ENCODE peak calls at places on chromosomes 1 and 21, in four cellular contexts. Q, H, P and T are unnamed samples. For H3K9me3, the result is how much of the 10 kb centered on the place peaks cover.

GRCh38 chr21:24903954-24904635 is 703.2 kb downstream of the MRPL39 start:
- DNase-seq in Q (no peak), H (no peak), P (no peak), T (no peak)

GRCh38 chr1:208093754-208094719 is 150.1 kb downstream of the PLXNA2 start:
- DNase-seq in Q (no peak), H (peak), P (peak), T (peak)

GRCh38 chr21:15631342-15631741 is 98.4 kb upstream of the USP25 start:
- DNase-seq in Q (no peak), H (no peak), P (no peak), T (no peak)

GRCh38 chr1:6440198-6441126 is 15.9 kb downstream of the ESPN start:
- DNase-seq in Q (peak), H (peak), P (peak), T (no peak)

GRCh38 chr1:170881268-170882265 is 53.8 kb upstream of the MROH9 start:
- DNase-seq in Q (no peak), H (no peak), P (no peak), T (peak)

GRCh38 chr1:172342584-172343245 is 77.8 kb upstream of the C1orf105 start:
- DNase-seq in Q (no peak), H (no peak), P (no peak), T (no peak)

GRCh38 chr1:48387409-48387808 is 84.6 kb downstream of the SPATA6 start:
- DNase-seq in Q (no peak), H (no peak), P (no peak), T (no peak)

GRCh38 chr1:169184812-169185211 is 78.3 kb downstream of the ATP1B1 start:
- DNase-seq in Q (no peak), H (no peak), P (no peak), T (no peak)

GRCh38 chr1:67604778-67605177 is 80.2 kb upstream of the GADD45A start:
- DNase-seq in Q (no peak), H (no peak), P (no peak), T (no peak)

GRCh38 chr1:63189677-63190076 is 132.7 kb upstream of the FOXD3 start:
- DNase-seq in Q (no peak), H (no peak), P (no peak), T (no peak)

GRCh38 chr1:223824712-223825111 is 21.0 kb downstream of the TP53BP2 start:
- DNase-seq in Q (no peak), H (no peak), P (no peak), T (no peak)

GRCh38 chr1:98323396-98323795 is 338.1 kb upstream of the SNX7 start:
- DNase-seq in Q (no peak), H (no peak), P (no peak), T (peak)

GRCh38 chr21:25373126-25374082 is 233.9 kb downstream of the MRPL39 start:
- DNase-seq in Q (no peak), H (no peak), P (no peak), T (no peak)

GRCh38 chr1:234886081-234886874 is 242.4 kb downstream of the TOMM20 start:
- DNase-seq in Q (peak), H (no peak), P (no peak), T (no peak)

GRCh38 chr1:42927920-42928505 is 30.7 kb downstream of the SLC2A1 start:
- DNase-seq in Q (no peak), H (no peak), P (no peak), T (no peak)

GRCh38 chr1:92791487-92792058 is 6.7 kb upstream of the EVI5 start:
- DNase-seq in Q (no peak), H (no peak), P (peak), T (no peak)

GRCh38 chr1:203354246-203354645 is 3.3 kb upstream of the FMOD start:
- DNase-seq in Q (no peak), H (no peak), P (no peak), T (no peak)

GRCh38 chr1:238404921-238405320 is 514.2 kb upstream of the ZP4 start:
- DNase-seq in Q (no peak), H (no peak), P (no peak), T (no peak)

GRCh38 chr1:84246228-84246627 is 55.3 kb upstream of the SAMD13 start:
- DNase-seq in Q (no peak), H (no peak), P (no peak), T (no peak)

GRCh38 chr1:112114540-112114939 is 125.1 kb upstream of the KCND3 start:
- DNase-seq in Q (no peak), H (no peak), P (no peak), T (no peak)

GRCh38 chr1:204278254-204278653 is 64.5 kb upstream of the GOLT1A start:
- DNase-seq in Q (no peak), H (no peak), P (no peak), T (no peak)

GRCh38 chr21:45158491-45159423 is 84.4 kb downstream of the ADARB1 start:
- DNase-seq in Q (no peak), H (no peak), P (no peak), T (no peak)

GRCh38 chr1:213987876-213988638 is at the start of gene PROX1:
- DNase-seq in Q (peak), H (peak), P (peak), T (peak)

GRCh38 chr1:229645296-229646050 is 19.4 kb downstream of the URB2 start:
- DNase-seq in Q (no peak), H (no peak), P (no peak), T (no peak)

GRCh38 chr1:154611150-154611865 is 3.3 kb upstream of the ADAR start:
- DNase-seq in Q (no peak), H (no peak), P (no peak), T (no peak)

GRCh38 chr1:53334312-53334711 is 6.4 kb upstream of the LRP8 start:
- DNase-seq in Q (no peak), H (no peak), P (no peak), T (no peak)

GRCh38 chr1:41380979-41381690 is 19.9 kb downstream of the FOXO6 start:
- DNase-seq in Q (peak), H (no peak), P (peak), T (peak)

GRCh38 chr1:205286335-205286950 is 35.1 kb downstream of the NUAK2 start:
- DNase-seq in Q (no peak), H (peak), P (no peak), T (no peak)

GRCh38 chr1:168379110-168379860 is 98.6 kb downstream of the TBX19 start:
- DNase-seq in Q (no peak), H (no peak), P (no peak), T (no peak)

DNA sequence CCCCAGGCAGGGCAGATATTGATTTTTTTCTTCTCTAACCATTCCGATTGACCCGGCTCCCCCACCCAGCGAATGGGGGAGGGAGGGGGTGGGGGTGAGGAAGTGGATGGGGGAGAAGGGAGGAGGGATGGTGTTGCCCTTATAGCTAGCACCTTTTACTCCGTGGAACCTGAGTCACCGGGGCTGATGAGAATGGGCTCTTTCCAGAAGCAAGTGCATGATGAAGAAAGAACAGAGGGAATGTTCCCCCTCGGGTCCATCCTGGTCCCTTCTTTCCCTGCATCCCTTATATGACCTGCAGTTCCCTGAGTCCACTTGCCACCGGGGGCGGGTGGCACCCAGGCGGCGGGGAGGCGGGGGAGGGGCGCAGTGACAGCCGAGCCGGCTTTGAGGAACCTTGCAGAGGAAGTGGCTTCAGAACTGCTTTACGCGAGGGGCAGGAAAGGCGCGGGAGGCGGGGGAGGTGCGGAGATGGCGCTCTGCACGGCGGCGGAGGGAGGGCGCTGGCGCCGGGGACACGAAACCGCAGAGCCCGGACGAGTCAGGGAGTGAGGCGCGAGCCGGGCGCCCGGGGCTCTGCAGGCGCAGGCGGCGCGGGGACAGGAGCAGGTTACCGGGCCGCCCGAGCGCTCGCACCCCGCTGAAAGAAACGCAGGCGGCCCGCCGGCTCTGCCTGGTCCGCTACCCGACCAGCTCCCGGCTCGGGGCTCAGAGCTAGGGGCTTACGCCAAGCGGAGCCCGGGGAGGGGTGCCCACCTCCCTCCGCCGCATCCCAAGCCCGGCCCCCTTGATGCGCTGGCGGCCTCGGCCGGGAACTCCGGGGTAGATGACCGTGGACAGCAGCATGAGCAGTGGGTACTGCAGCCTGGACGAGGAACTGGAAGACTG is 49.7 kb downstream of the RASSF5 start:
- DNase-seq in Q (peak), H (peak), P (peak), T (peak)
- TF ChIP-seq POLR2A in Q (peak), H (peak), P (peak), T (no peak)

GRCh38 chr1:197800379-197801110 is 25.3 kb upstream of the DENND1B start:
- DNase-seq in Q (peak), H (no peak), P (no peak), T (no peak)

GRCh38 chr1:197798492-197798891 is 23.2 kb upstream of the DENND1B start:
- DNase-seq in Q (no peak), H (no peak), P (no peak), T (no peak)

GRCh38 chr1:197801111-197801482 is 25.8 kb upstream of the DENND1B start:
- DNase-seq in Q (no peak), H (no peak), P (no peak), T (no peak)

GRCh38 chr1:197799271-197799670 is 24.0 kb upstream of the DENND1B start:
- DNase-seq in Q (no peak), H (no peak), P (no peak), T (no peak)

DNA sequence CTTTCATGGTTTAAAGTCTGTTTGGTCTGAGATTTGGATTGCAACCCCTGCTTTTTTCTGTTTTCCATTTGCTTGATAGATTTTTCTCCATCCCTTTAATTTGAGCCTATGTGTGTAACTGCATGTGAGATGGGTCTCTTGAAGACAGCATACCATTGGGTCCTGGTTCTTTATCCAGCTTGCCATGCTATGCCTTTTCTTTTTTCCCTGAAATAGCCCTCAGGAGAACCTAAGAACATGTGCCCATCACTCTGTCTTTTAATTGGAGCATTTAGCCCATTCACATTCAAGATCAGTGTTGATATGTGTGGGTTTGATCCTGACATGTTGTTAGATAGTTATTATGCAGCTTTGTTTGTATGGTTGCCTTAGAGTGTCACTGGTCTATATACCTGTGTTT is 21.7 kb upstream of the DENND1B start:
- DNase-seq in Q (no peak), H (no peak), P (no peak), T (no peak)
- H3K9me3 ChIP-seq in Q (under half), H (under half), P (under half), T (under half)

GRCh38 chr1:43936470-43937151 is 3.0 kb downstream of the ARTN start:
- DNase-seq in Q (peak), H (peak), P (no peak), T (peak)
- TF ChIP-seq CTCF in Q (no peak), H (peak), P (no peak), T (peak)

GRCh38 chr1:9250586-9251381 is 16.2 kb downstream of the H6PD start:
- DNase-seq in Q (no peak), H (no peak), P (no peak), T (no peak)

GRCh38 chr1:9249263-9249533 is 14.6 kb downstream of the H6PD start:
- DNase-seq in Q (no peak), H (no peak), P (no peak), T (no peak)

GRCh38 chr1:9248341-9249262 is 14.0 kb downstream of the H6PD start:
- DNase-seq in Q (no peak), H (no peak), P (no peak), T (no peak)

GRCh38 chr1:9250336-9250585 is 15.7 kb downstream of the H6PD start:
- DNase-seq in Q (no peak), H (no peak), P (no peak), T (no peak)

GRCh38 chr1:9249534-9250335 is 15.2 kb downstream of the H6PD start:
- DNase-seq in Q (peak), H (peak), P (peak), T (no peak)
- TF ChIP-seq POLR2A in Q (no peak), H (no peak), P (no peak), T (no peak)